ENCODE peak calls at places on chromosomes 16 and 17, in eight cellular contexts. Y is fibroblast of gingiva; V is nucleus accumbens; R is EL; T is stimulated activated CD4-positive, alpha-beta T cell treated with anti-CD3 and anti-CD28 coated beads, Interleukin-4, amount 100 ng/mL, for 1 hour; E is DMS79 treated with DMSO at 0.1 percent for 48 hours; O is upper lobe of right lung; B is RCC 7860. D is an unnamed sample.

GRCh38 chr16:49881890-49882289 is 26.0 kb upstream of the ZNF423 start:
- DNase-seq in E (no peak), Y (no peak), V (no peak), T (no peak), B (no peak), R (no peak), O (no peak), D (no peak)

GRCh38 chr17:74360993-74361612 is 565 bp downstream of the BTBD17 start:
- DNase-seq in E (no peak), O (no peak), V (no peak), Y (no peak), B (no peak), T (no peak), R (no peak), D (no peak)

GRCh38 chr16:85774136-85774535 is 23.2 kb upstream of the C16orf74 start:
- DNase-seq in O (no peak), R (no peak), T (no peak), V (no peak), E (no peak), B (no peak), Y (no peak), D (no peak)

GRCh38 chr16:27350006-27350405 is 36.2 kb downstream of the IL4R start:
- DNase-seq in T (no peak), Y (no peak), R (no peak), E (no peak), B (no peak), O (no peak), V (no peak), D (no peak)

GRCh38 chr17:71188811-71189492 is 931.9 kb upstream of the SOX9 start:
- DNase-seq in R (peak), T (no peak), B (peak), E (peak), Y (peak), V (no peak), O (no peak), D (no peak)

GRCh38 chr17:56909742-56910508 is 3.9 kb downstream of the TRIM25 start:
- DNase-seq in B (no peak), R (no peak), T (no peak), O (peak), V (no peak), Y (no peak), E (no peak), D (no peak)

GRCh38 chr16:9040766-9041430 is 50.5 kb upstream of the HAPSTR1 start:
- DNase-seq in E (no peak), O (no peak), V (no peak), T (no peak), R (no peak), Y (no peak), B (no peak), D (no peak)

GRCh38 chr17:66964930-66965800 is 658 bp downstream of the CACNG4 start:
- DNase-seq in V (peak), T (peak), R (no peak), O (no peak), B (no peak), Y (no peak), E (peak), D (no peak)

GRCh38 chr17:13638855-13639458 is 37.2 kb upstream of the HS3ST3A1 start:
- DNase-seq in V (no peak), B (no peak), Y (peak), O (no peak), E (no peak), T (no peak), R (peak), D (no peak)

GRCh38 chr17:75273968-75274708 is 3.1 kb upstream of the MIF4GD start:
- DNase-seq in R (peak), T (no peak), V (no peak), E (no peak), Y (peak), O (no peak), B (peak), D (no peak)

GRCh38 chr17:50064253-50064991 is 8.5 kb downstream of the ITGA3 start:
- DNase-seq in O (peak), B (peak), V (peak), R (peak), T (no peak), E (no peak), Y (peak), D (peak)

GRCh38 chr17:40471856-40472732 is 28.8 kb downstream of the IGFBP4 start:
- DNase-seq in T (no peak), E (no peak), O (no peak), Y (peak), V (no peak), B (no peak), R (peak), D (no peak)

GRCh38 chr17:8846768-8847211 is 20.7 kb downstream of the PIK3R6 start:
- DNase-seq in V (peak), T (no peak), R (peak), E (no peak), B (no peak), O (no peak), Y (no peak), D (no peak)

GRCh38 chr17:27452828-27453227 is 3.4 kb upstream of the KSR1 start:
- DNase-seq in V (no peak), R (no peak), O (no peak), B (no peak), E (no peak), Y (no peak), T (no peak), D (no peak)

GRCh38 chr16:58098207-58099096 is 30.7 kb downstream of the CFAP20 start:
- DNase-seq in V (no peak), E (no peak), T (no peak), R (peak), O (peak), B (no peak), Y (peak), D (no peak)

GRCh38 chr17:77560841-77561240 is 397.7 kb upstream of the TNRC6C start:
- DNase-seq in T (no peak), O (no peak), E (peak), B (no peak), Y (no peak), V (no peak), R (no peak), D (no peak)

GRCh38 chr16:58201163-58201562 is 3.3 kb upstream of the CSNK2A2 start:
- DNase-seq in R (no peak), T (no peak), V (no peak), E (no peak), Y (no peak), O (no peak), B (no peak), D (no peak)

GRCh38 chr16:70715113-70715711 is 29.4 kb upstream of the MTSS2 start:
- DNase-seq in E (peak), R (peak), B (peak), Y (peak), V (peak), O (peak), T (no peak), D (peak)

GRCh38 chr17:3848229-3848628 is 2.2 kb upstream of the NCBP3 start:
- DNase-seq in V (no peak), E (no peak), R (no peak), Y (no peak), T (no peak), O (no peak), B (peak), D (no peak)

GRCh38 chr17:7982171-7982570 is 20.2 kb upstream of the GUCY2D start:
- DNase-seq in V (no peak), E (no peak), O (no peak), B (peak), T (no peak), R (peak), Y (peak), D (no peak)

GRCh38 chr17:38579934-38580333 is 25.8 kb downstream of the SRCIN1 start:
- DNase-seq in V (peak), O (no peak), Y (no peak), E (peak), R (peak), B (peak), T (no peak), D (no peak)

GRCh38 chr16:24957887-24958286 is 57.3 kb downstream of the ARHGAP17 start:
- DNase-seq in T (no peak), Y (no peak), B (no peak), E (no peak), R (no peak), O (no peak), V (no peak), D (no peak)

GRCh38 chr16:85360323-85361277 is 248.3 kb upstream of the CIBAR2 start:
- DNase-seq in V (no peak), Y (no peak), O (peak), R (no peak), T (no peak), E (peak), B (no peak), D (no peak)